ENCODE peak calls at places on chromosome 1, in ten cellular contexts. One of them, this sample, is unnamed.
A peak's percentile ranks its signal among the peaks of the same experiment; 100 is the strongest.

GRCh38 chr1:167401260-167401873 is 117.0 kb downstream of the CD247 start:
- DNase-seq in heart left ventricle: no peak
- DNase-seq in MM.1S: peak; percentile 87
- DNase-seq in transverse colon: peak; percentile 71
- DNase-seq in hepatocyte: peak; percentile 71
- DNase-seq in endothelial cell: peak; percentile 46
- DNase-seq in neural progenitor cell: peak; percentile 64
- DNase-seq in IMR-90: peak; percentile 55
- DNase-seq in AG04450: peak; percentile 2
- DNase-seq in HFFc6: peak; percentile 41
- DNase-seq in this sample: peak; percentile 55

GRCh38 chr1:25550683-25551310 is 7.4 kb downstream of the LDLRAP1 start:
- DNase-seq in heart left ventricle: peak; percentile 34
- DNase-seq in MM.1S: no peak
- DNase-seq in transverse colon: no peak
- DNase-seq in hepatocyte: no peak
- DNase-seq in endothelial cell: no peak
- DNase-seq in neural progenitor cell: no peak
- DNase-seq in IMR-90: peak; percentile 22
- DNase-seq in AG04450: no peak
- DNase-seq in HFFc6: no peak
- DNase-seq in this sample: no peak

GRCh38 chr1:223429821-223430220 is 36.6 kb downstream of the CCDC185 start:
- DNase-seq in heart left ventricle: no peak
- DNase-seq in MM.1S: no peak
- DNase-seq in transverse colon: no peak
- DNase-seq in hepatocyte: no peak
- DNase-seq in endothelial cell: no peak
- DNase-seq in neural progenitor cell: no peak
- DNase-seq in IMR-90: no peak
- DNase-seq in AG04450: no peak
- DNase-seq in HFFc6: no peak
- DNase-seq in this sample: no peak

GRCh38 chr1:172112573-172112972 is 271.3 kb downstream of the DNM3 start:
- DNase-seq in heart left ventricle: no peak
- DNase-seq in MM.1S: no peak
- DNase-seq in transverse colon: no peak
- DNase-seq in hepatocyte: no peak
- DNase-seq in endothelial cell: no peak
- DNase-seq in neural progenitor cell: no peak
- DNase-seq in IMR-90: peak; percentile 47
- DNase-seq in AG04450: no peak
- DNase-seq in HFFc6: no peak
- DNase-seq in this sample: no peak

GRCh38 chr1:157403203-157403602 is 149.1 kb downstream of the FCRL5 start:
- DNase-seq in heart left ventricle: no peak
- DNase-seq in MM.1S: peak; percentile 30
- DNase-seq in transverse colon: no peak
- DNase-seq in hepatocyte: peak; percentile 44
- DNase-seq in endothelial cell: no peak
- DNase-seq in neural progenitor cell: peak; percentile 9
- DNase-seq in IMR-90: no peak
- DNase-seq in AG04450: no peak
- DNase-seq in HFFc6: no peak
- DNase-seq in this sample: no peak

GRCh38 chr1:171948491-171948890 is 107.2 kb downstream of the DNM3 start:
- DNase-seq in heart left ventricle: no peak
- DNase-seq in MM.1S: no peak
- DNase-seq in transverse colon: no peak
- DNase-seq in hepatocyte: no peak
- DNase-seq in endothelial cell: no peak
- DNase-seq in neural progenitor cell: no peak
- DNase-seq in IMR-90: peak; percentile 5
- DNase-seq in AG04450: no peak
- DNase-seq in HFFc6: no peak
- DNase-seq in this sample: no peak

GRCh38 chr1:31984419-31985347 is 29.0 kb upstream of the KHDRBS1 start:
- DNase-seq in heart left ventricle: no peak
- DNase-seq in MM.1S: peak; percentile 43
- DNase-seq in transverse colon: no peak
- DNase-seq in hepatocyte: no peak
- DNase-seq in endothelial cell: no peak
- DNase-seq in neural progenitor cell: no peak
- DNase-seq in IMR-90: peak; percentile 63
- DNase-seq in AG04450: no peak
- DNase-seq in HFFc6: peak; percentile 12
- DNase-seq in this sample: no peak

GRCh38 chr1:221637641-221638041 is 104.2 kb downstream of the DUSP10 start:
- DNase-seq in heart left ventricle: no peak
- DNase-seq in MM.1S: no peak
- DNase-seq in transverse colon: no peak
- DNase-seq in hepatocyte: no peak
- DNase-seq in endothelial cell: no peak
- DNase-seq in neural progenitor cell: no peak
- DNase-seq in IMR-90: peak; percentile 34
- DNase-seq in AG04450: no peak
- DNase-seq in HFFc6: peak; percentile 61
- DNase-seq in this sample: peak; percentile 43

GRCh38 chr1:48177257-48177656 is 45.3 kb upstream of the SLC5A9 start:
- DNase-seq in heart left ventricle: no peak
- DNase-seq in MM.1S: no peak
- DNase-seq in transverse colon: no peak
- DNase-seq in hepatocyte: no peak
- DNase-seq in endothelial cell: peak; percentile 57
- DNase-seq in neural progenitor cell: no peak
- DNase-seq in IMR-90: no peak
- DNase-seq in AG04450: no peak
- DNase-seq in HFFc6: no peak
- DNase-seq in this sample: no peak

DNA sequence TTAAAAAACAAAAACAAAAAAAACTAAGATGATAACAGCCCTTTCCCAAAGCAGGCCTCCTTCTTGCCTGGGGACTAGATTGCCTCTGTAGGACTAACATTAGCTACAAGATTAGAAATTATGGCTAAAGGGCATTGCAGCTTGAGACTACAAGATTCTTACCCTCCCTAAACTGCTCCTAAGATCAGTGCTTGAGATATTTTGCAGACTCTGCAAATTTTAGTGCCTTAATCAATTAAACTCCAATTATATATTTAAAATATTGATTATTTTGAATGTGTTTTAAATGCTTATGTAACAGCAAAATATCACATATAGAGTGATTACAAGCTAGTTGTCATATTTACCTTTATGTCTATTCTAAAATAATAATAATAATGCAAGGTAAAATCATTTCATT is 47.4 kb upstream of the SLC5A9 start:
- DNase-seq in heart left ventricle: no peak
- DNase-seq in MM.1S: no peak
- DNase-seq in transverse colon: no peak
- DNase-seq in hepatocyte: no peak
- DNase-seq in endothelial cell: no peak
- DNase-seq in neural progenitor cell: no peak
- DNase-seq in IMR-90: no peak
- DNase-seq in AG04450: no peak
- DNase-seq in HFFc6: no peak
- DNase-seq in this sample: no peak
- TF ChIP-seq CTCF in heart left ventricle: no peak
- TF ChIP-seq CTCF in MM.1S: no peak
- TF ChIP-seq CTCF in transverse colon: no peak
- TF ChIP-seq CTCF in hepatocyte: no peak
- TF ChIP-seq CTCF in endothelial cell: no peak
- TF ChIP-seq CTCF in neural progenitor cell: no peak
- TF ChIP-seq CTCF in IMR-90: no peak
- TF ChIP-seq CTCF in AG04450: no peak
- TF ChIP-seq CTCF in HFFc6: no peak
- TF ChIP-seq CTCF in this sample: no peak

DNA sequence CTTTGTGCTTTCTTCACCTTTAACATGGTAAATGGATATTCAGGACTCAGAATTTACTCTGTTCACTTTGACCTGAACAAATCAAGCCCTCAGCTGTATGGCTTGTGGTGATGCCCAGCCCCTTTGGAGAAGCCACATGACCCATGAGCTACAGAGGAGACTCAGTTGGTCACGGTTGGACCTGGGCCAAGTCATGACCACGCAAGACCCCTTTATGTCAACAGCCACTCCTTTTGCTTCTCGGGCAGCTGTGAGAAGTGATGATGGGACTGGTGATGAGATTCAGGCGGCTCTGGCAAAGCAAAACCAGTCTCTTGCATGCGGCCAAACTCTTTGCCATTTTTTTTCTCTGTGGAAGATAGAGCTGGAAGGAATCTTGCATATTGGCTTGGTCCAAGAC is 96.5 kb upstream of the AJAP1 start:
- DNase-seq in heart left ventricle: no peak
- DNase-seq in MM.1S: no peak
- DNase-seq in transverse colon: no peak
- DNase-seq in hepatocyte: no peak
- DNase-seq in endothelial cell: no peak
- DNase-seq in neural progenitor cell: no peak
- DNase-seq in IMR-90: no peak
- DNase-seq in AG04450: no peak
- DNase-seq in HFFc6: no peak
- DNase-seq in this sample: no peak
- TF ChIP-seq CTCF in heart left ventricle: no peak
- TF ChIP-seq CTCF in MM.1S: no peak
- TF ChIP-seq CTCF in transverse colon: no peak
- TF ChIP-seq CTCF in hepatocyte: no peak
- TF ChIP-seq CTCF in endothelial cell: no peak
- TF ChIP-seq CTCF in neural progenitor cell: no peak
- TF ChIP-seq CTCF in IMR-90: no peak
- TF ChIP-seq CTCF in AG04450: no peak
- TF ChIP-seq CTCF in HFFc6: no peak
- TF ChIP-seq CTCF in this sample: no peak

GRCh38 chr1:182086136-182086535 is 24.6 kb upstream of the ZNF648 start:
- DNase-seq in heart left ventricle: no peak
- DNase-seq in MM.1S: no peak
- DNase-seq in transverse colon: no peak
- DNase-seq in hepatocyte: no peak
- DNase-seq in endothelial cell: no peak
- DNase-seq in neural progenitor cell: no peak
- DNase-seq in IMR-90: no peak
- DNase-seq in AG04450: no peak
- DNase-seq in HFFc6: no peak
- DNase-seq in this sample: no peak

GRCh38 chr1:182083851-182084486 is 22.5 kb upstream of the ZNF648 start:
- DNase-seq in heart left ventricle: no peak
- DNase-seq in MM.1S: no peak
- DNase-seq in transverse colon: peak; percentile 48
- DNase-seq in hepatocyte: no peak
- DNase-seq in endothelial cell: no peak
- DNase-seq in neural progenitor cell: no peak
- DNase-seq in IMR-90: no peak
- DNase-seq in AG04450: no peak
- DNase-seq in HFFc6: no peak
- DNase-seq in this sample: no peak

GRCh38 chr1:182085726-182086125 is 24.2 kb upstream of the ZNF648 start:
- DNase-seq in heart left ventricle: no peak
- DNase-seq in MM.1S: no peak
- DNase-seq in transverse colon: no peak
- DNase-seq in hepatocyte: no peak
- DNase-seq in endothelial cell: no peak
- DNase-seq in neural progenitor cell: no peak
- DNase-seq in IMR-90: no peak
- DNase-seq in AG04450: no peak
- DNase-seq in HFFc6: no peak
- DNase-seq in this sample: no peak

GRCh38 chr1:182086620-182087019 is 25.1 kb upstream of the ZNF648 start:
- DNase-seq in heart left ventricle: no peak
- DNase-seq in MM.1S: no peak
- DNase-seq in transverse colon: no peak
- DNase-seq in hepatocyte: no peak
- DNase-seq in endothelial cell: no peak
- DNase-seq in neural progenitor cell: no peak
- DNase-seq in IMR-90: no peak
- DNase-seq in AG04450: no peak
- DNase-seq in HFFc6: no peak
- DNase-seq in this sample: no peak

DNA sequence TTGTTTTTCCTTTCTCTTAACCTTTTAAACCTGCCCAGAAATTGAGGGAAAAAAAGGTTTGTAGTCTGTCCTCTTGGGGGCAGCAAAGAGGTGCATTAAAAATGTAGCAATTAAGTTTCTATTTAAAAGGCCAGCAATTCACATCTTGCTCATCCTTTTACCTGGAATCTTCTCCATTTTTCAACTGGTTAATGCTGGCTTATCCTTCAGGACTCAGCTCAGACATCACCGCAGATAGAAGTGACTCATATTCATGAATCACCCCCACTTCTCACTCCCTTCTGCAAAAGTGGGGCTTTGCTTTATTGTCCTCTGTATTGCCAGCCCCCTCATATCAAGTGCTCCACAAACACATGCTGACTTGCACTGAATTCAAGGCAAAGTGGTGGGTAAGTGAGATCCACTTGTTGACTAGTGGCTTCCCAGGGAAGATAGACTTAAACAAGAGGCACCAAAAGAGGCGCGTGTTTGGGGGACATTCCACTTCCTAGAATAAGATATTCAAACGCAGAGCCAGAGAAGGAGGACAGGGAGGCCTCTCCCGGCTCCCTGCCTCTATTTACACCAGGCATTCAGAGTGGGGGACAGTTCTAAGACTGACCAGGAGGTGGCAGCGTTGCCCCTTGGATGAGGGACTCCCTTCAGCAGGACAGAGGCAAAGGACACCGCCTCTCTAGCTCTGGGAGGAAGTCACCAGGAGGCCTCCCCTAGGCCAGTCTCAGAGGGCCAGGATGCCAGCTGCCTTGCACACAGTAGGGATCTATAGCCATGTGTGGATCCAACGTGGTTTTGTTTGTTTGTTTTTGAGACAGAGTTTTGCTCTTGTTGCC is 23.2 kb upstream of the ZNF648 start:
- DNase-seq in heart left ventricle: peak; percentile 87
- DNase-seq in MM.1S: peak; percentile 82
- DNase-seq in transverse colon: peak; percentile 93
- DNase-seq in hepatocyte: peak; percentile 93
- DNase-seq in endothelial cell: peak; percentile 94
- DNase-seq in neural progenitor cell: peak; percentile 90
- DNase-seq in IMR-90: peak; percentile 50
- DNase-seq in AG04450: no peak
- DNase-seq in HFFc6: peak; percentile 71
- DNase-seq in this sample: peak; percentile 73
- TF ChIP-seq CTCF in heart left ventricle: peak; percentile 80
- TF ChIP-seq CTCF in MM.1S: peak; percentile 90
- TF ChIP-seq CTCF in transverse colon: peak; percentile 87
- TF ChIP-seq CTCF in hepatocyte: peak; percentile 93
- TF ChIP-seq CTCF in endothelial cell: peak; percentile 61
- TF ChIP-seq CTCF in neural progenitor cell: peak; percentile 79
- TF ChIP-seq CTCF in IMR-90: peak; percentile 62
- TF ChIP-seq CTCF in AG04450: peak; percentile 63
- TF ChIP-seq CTCF in HFFc6: peak; percentile 88
- TF ChIP-seq CTCF in this sample: peak; percentile 80

DNA sequence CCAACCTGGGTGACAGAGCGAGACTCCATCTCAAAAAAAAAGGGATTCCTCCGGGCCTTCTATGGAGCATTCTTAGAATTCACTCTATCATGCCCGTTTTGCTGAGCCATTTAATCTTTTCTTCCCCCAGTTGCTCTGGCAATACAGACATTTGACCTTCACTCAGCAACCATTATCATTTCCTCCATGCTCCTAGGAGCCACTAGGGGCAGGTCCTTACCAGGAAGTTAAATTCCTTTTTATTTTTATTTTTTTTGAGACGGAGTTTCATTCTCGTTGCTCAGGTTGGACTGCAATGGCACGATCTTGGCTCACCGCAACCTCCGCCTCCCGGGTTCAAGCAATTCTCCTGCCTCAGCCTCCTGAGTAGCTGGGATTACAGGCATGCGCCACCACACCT is 9.7 kb upstream of the CGN start:
- DNase-seq in heart left ventricle: no peak
- DNase-seq in MM.1S: no peak
- DNase-seq in transverse colon: peak; percentile 18
- DNase-seq in hepatocyte: peak; percentile 48
- DNase-seq in endothelial cell: no peak
- DNase-seq in neural progenitor cell: no peak
- DNase-seq in IMR-90: no peak
- DNase-seq in AG04450: no peak
- DNase-seq in HFFc6: no peak
- DNase-seq in this sample: no peak
- TF ChIP-seq CTCF in heart left ventricle: no peak
- TF ChIP-seq CTCF in MM.1S: no peak
- TF ChIP-seq CTCF in transverse colon: peak; percentile 37
- TF ChIP-seq CTCF in hepatocyte: no peak
- TF ChIP-seq CTCF in endothelial cell: no peak
- TF ChIP-seq CTCF in neural progenitor cell: peak; percentile 25
- TF ChIP-seq CTCF in IMR-90: no peak
- TF ChIP-seq CTCF in AG04450: peak; percentile 32
- TF ChIP-seq CTCF in HFFc6: peak; percentile 39
- TF ChIP-seq CTCF in this sample: peak; percentile 7